ENCODE peak calls at places on chromosome 18, in six cellular contexts. One of them, this sample, is unnamed.

GRCh38 chr18:31835528-31836138 is 75.0 kb upstream of the SLC25A52 start:
- DNase-seq in GM23248: peak
- DNase-seq in islet precursor cell: no peak
- DNase-seq in NCI-H345: no peak
- DNase-seq in T-helper 17 cell: no peak
- DNase-seq in activated CD4-positive, alpha-beta memory T cell treated with anti-CD3 and anti-CD28 coated beads, Interleukin-2, amount 10 ng/mL, durations not matched to agents 7 days and 5 days: no peak
- DNase-seq in this sample: no peak

GRCh38 chr18:51610481-51610880 is 413.0 kb upstream of the MEX3C start:
- DNase-seq in NCI-H345: no peak
- DNase-seq in activated CD4-positive, alpha-beta memory T cell treated with anti-CD3 and anti-CD28 coated beads, Interleukin-2, amount 10 ng/mL, durations not matched to agents 7 days and 5 days: no peak
- DNase-seq in islet precursor cell: no peak
- DNase-seq in T-helper 17 cell: no peak
- DNase-seq in GM23248: no peak
- DNase-seq in this sample: no peak

GRCh38 chr18:13620206-13620672 is 106.1 kb downstream of the FAM210A start:
- DNase-seq in GM23248: no peak
- DNase-seq in islet precursor cell: no peak
- DNase-seq in activated CD4-positive, alpha-beta memory T cell treated with anti-CD3 and anti-CD28 coated beads, Interleukin-2, amount 10 ng/mL, durations not matched to agents 7 days and 5 days: no peak
- DNase-seq in NCI-H345: no peak
- DNase-seq in T-helper 17 cell: no peak
- DNase-seq in this sample: no peak

GRCh38 chr18:23200751-23201150 is 65.5 kb downstream of the CABLES1 start:
- DNase-seq in T-helper 17 cell: no peak
- DNase-seq in GM23248: no peak
- DNase-seq in activated CD4-positive, alpha-beta memory T cell treated with anti-CD3 and anti-CD28 coated beads, Interleukin-2, amount 10 ng/mL, durations not matched to agents 7 days and 5 days: no peak
- DNase-seq in NCI-H345: peak
- DNase-seq in islet precursor cell: peak
- DNase-seq in this sample: no peak

GRCh38 chr18:47917923-47918610 is 12.4 kb downstream of the SMAD2 start:
- DNase-seq in islet precursor cell: no peak
- DNase-seq in activated CD4-positive, alpha-beta memory T cell treated with anti-CD3 and anti-CD28 coated beads, Interleukin-2, amount 10 ng/mL, durations not matched to agents 7 days and 5 days: no peak
- DNase-seq in T-helper 17 cell: no peak
- DNase-seq in NCI-H345: no peak
- DNase-seq in GM23248: no peak
- DNase-seq in this sample: peak

GRCh38 chr18:12393510-12393909 is 14.2 kb upstream of the PRELID3A start:
- DNase-seq in NCI-H345: no peak
- DNase-seq in islet precursor cell: no peak
- DNase-seq in GM23248: no peak
- DNase-seq in T-helper 17 cell: no peak
- DNase-seq in activated CD4-positive, alpha-beta memory T cell treated with anti-CD3 and anti-CD28 coated beads, Interleukin-2, amount 10 ng/mL, durations not matched to agents 7 days and 5 days: no peak
- DNase-seq in this sample: no peak

GRCh38 chr18:63207154-63207790 is 112.3 kb downstream of the BCL2 start:
- DNase-seq in T-helper 17 cell: no peak
- DNase-seq in NCI-H345: peak
- DNase-seq in activated CD4-positive, alpha-beta memory T cell treated with anti-CD3 and anti-CD28 coated beads, Interleukin-2, amount 10 ng/mL, durations not matched to agents 7 days and 5 days: no peak
- DNase-seq in islet precursor cell: no peak
- DNase-seq in GM23248: no peak
- DNase-seq in this sample: peak

GRCh38 chr18:23267447-23267776 is 132.1 kb downstream of the CABLES1 start:
- DNase-seq in GM23248: no peak
- DNase-seq in T-helper 17 cell: no peak
- DNase-seq in activated CD4-positive, alpha-beta memory T cell treated with anti-CD3 and anti-CD28 coated beads, Interleukin-2, amount 10 ng/mL, durations not matched to agents 7 days and 5 days: no peak
- DNase-seq in islet precursor cell: no peak
- DNase-seq in NCI-H345: no peak
- DNase-seq in this sample: no peak

GRCh38 chr18:41268271-41268670 is 686.8 kb upstream of the PIK3C3 start:
- DNase-seq in NCI-H345: no peak
- DNase-seq in GM23248: no peak
- DNase-seq in islet precursor cell: no peak
- DNase-seq in T-helper 17 cell: no peak
- DNase-seq in activated CD4-positive, alpha-beta memory T cell treated with anti-CD3 and anti-CD28 coated beads, Interleukin-2, amount 10 ng/mL, durations not matched to agents 7 days and 5 days: no peak
- DNase-seq in this sample: no peak

GRCh38 chr18:44625367-44625766 is 55.3 kb upstream of the SETBP1 start:
- DNase-seq in T-helper 17 cell: no peak
- DNase-seq in activated CD4-positive, alpha-beta memory T cell treated with anti-CD3 and anti-CD28 coated beads, Interleukin-2, amount 10 ng/mL, durations not matched to agents 7 days and 5 days: no peak
- DNase-seq in islet precursor cell: no peak
- DNase-seq in NCI-H345: no peak
- DNase-seq in GM23248: no peak
- DNase-seq in this sample: no peak

GRCh38 chr18:8468911-8469310 is 140.3 kb upstream of the RAB12 start:
- DNase-seq in T-helper 17 cell: no peak
- DNase-seq in GM23248: peak
- DNase-seq in islet precursor cell: no peak
- DNase-seq in NCI-H345: no peak
- DNase-seq in activated CD4-positive, alpha-beta memory T cell treated with anti-CD3 and anti-CD28 coated beads, Interleukin-2, amount 10 ng/mL, durations not matched to agents 7 days and 5 days: no peak
- DNase-seq in this sample: no peak

GRCh38 chr18:14928396-14928795 is 180.4 kb downstream of the ANKRD30B start:
- DNase-seq in NCI-H345: no peak
- DNase-seq in activated CD4-positive, alpha-beta memory T cell treated with anti-CD3 and anti-CD28 coated beads, Interleukin-2, amount 10 ng/mL, durations not matched to agents 7 days and 5 days: no peak
- DNase-seq in GM23248: no peak
- DNase-seq in islet precursor cell: no peak
- DNase-seq in T-helper 17 cell: no peak
- DNase-seq in this sample: no peak

GRCh38 chr18:63476666-63477065 is at the start of gene SERPINB5:
- DNase-seq in islet precursor cell: peak
- DNase-seq in activated CD4-positive, alpha-beta memory T cell treated with anti-CD3 and anti-CD28 coated beads, Interleukin-2, amount 10 ng/mL, durations not matched to agents 7 days and 5 days: no peak
- DNase-seq in GM23248: no peak
- DNase-seq in T-helper 17 cell: no peak
- DNase-seq in NCI-H345: peak
- DNase-seq in this sample: no peak

GRCh38 chr18:69397096-69397495 is 3.6 kb upstream of the DOK6 start:
- DNase-seq in NCI-H345: no peak
- DNase-seq in GM23248: peak
- DNase-seq in T-helper 17 cell: no peak
- DNase-seq in activated CD4-positive, alpha-beta memory T cell treated with anti-CD3 and anti-CD28 coated beads, Interleukin-2, amount 10 ng/mL, durations not matched to agents 7 days and 5 days: no peak
- DNase-seq in islet precursor cell: peak
- DNase-seq in this sample: no peak

GRCh38 chr18:47397671-47398319 is 146.3 kb upstream of the SKOR2 start:
- DNase-seq in GM23248: no peak
- DNase-seq in T-helper 17 cell: no peak
- DNase-seq in activated CD4-positive, alpha-beta memory T cell treated with anti-CD3 and anti-CD28 coated beads, Interleukin-2, amount 10 ng/mL, durations not matched to agents 7 days and 5 days: no peak
- DNase-seq in islet precursor cell: peak
- DNase-seq in NCI-H345: no peak
- DNase-seq in this sample: peak

GRCh38 chr18:75209129-75209951 is at the start of gene PTGR3:
- DNase-seq in NCI-H345: peak
- DNase-seq in T-helper 17 cell: peak
- DNase-seq in activated CD4-positive, alpha-beta memory T cell treated with anti-CD3 and anti-CD28 coated beads, Interleukin-2, amount 10 ng/mL, durations not matched to agents 7 days and 5 days: peak
- DNase-seq in GM23248: peak
- DNase-seq in islet precursor cell: peak
- DNase-seq in this sample: peak

GRCh38 chr18:56650056-56650455 is 1.1 kb upstream of the WDR7 start:
- DNase-seq in NCI-H345: no peak
- DNase-seq in activated CD4-positive, alpha-beta memory T cell treated with anti-CD3 and anti-CD28 coated beads, Interleukin-2, amount 10 ng/mL, durations not matched to agents 7 days and 5 days: no peak
- DNase-seq in T-helper 17 cell: no peak
- DNase-seq in islet precursor cell: no peak
- DNase-seq in GM23248: no peak
- DNase-seq in this sample: no peak

GRCh38 chr18:8657873-8658521 is 47.4 kb upstream of the MTCL1 start:
- DNase-seq in GM23248: peak
- DNase-seq in T-helper 17 cell: no peak
- DNase-seq in activated CD4-positive, alpha-beta memory T cell treated with anti-CD3 and anti-CD28 coated beads, Interleukin-2, amount 10 ng/mL, durations not matched to agents 7 days and 5 days: no peak
- DNase-seq in NCI-H345: peak
- DNase-seq in islet precursor cell: no peak
- DNase-seq in this sample: no peak

GRCh38 chr18:9055626-9056025 is 46.9 kb upstream of the NDUFV2 start:
- DNase-seq in activated CD4-positive, alpha-beta memory T cell treated with anti-CD3 and anti-CD28 coated beads, Interleukin-2, amount 10 ng/mL, durations not matched to agents 7 days and 5 days: no peak
- DNase-seq in islet precursor cell: no peak
- DNase-seq in GM23248: no peak
- DNase-seq in NCI-H345: no peak
- DNase-seq in T-helper 17 cell: no peak
- DNase-seq in this sample: no peak

GRCh38 chr18:66553824-66554223 is 50.1 kb downstream of the CDH19 start:
- DNase-seq in T-helper 17 cell: no peak
- DNase-seq in islet precursor cell: no peak
- DNase-seq in activated CD4-positive, alpha-beta memory T cell treated with anti-CD3 and anti-CD28 coated beads, Interleukin-2, amount 10 ng/mL, durations not matched to agents 7 days and 5 days: no peak
- DNase-seq in NCI-H345: no peak
- DNase-seq in GM23248: no peak
- DNase-seq in this sample: no peak

GRCh38 chr18:52060612-52061259 is 279.3 kb upstream of the DCC start:
- DNase-seq in activated CD4-positive, alpha-beta memory T cell treated with anti-CD3 and anti-CD28 coated beads, Interleukin-2, amount 10 ng/mL, durations not matched to agents 7 days and 5 days: no peak
- DNase-seq in islet precursor cell: no peak
- DNase-seq in T-helper 17 cell: no peak
- DNase-seq in GM23248: no peak
- DNase-seq in NCI-H345: no peak
- DNase-seq in this sample: no peak

GRCh38 chr18:44609210-44609941 is 71.3 kb upstream of the SETBP1 start:
- DNase-seq in GM23248: no peak
- DNase-seq in T-helper 17 cell: no peak
- DNase-seq in activated CD4-positive, alpha-beta memory T cell treated with anti-CD3 and anti-CD28 coated beads, Interleukin-2, amount 10 ng/mL, durations not matched to agents 7 days and 5 days: no peak
- DNase-seq in NCI-H345: no peak
- DNase-seq in islet precursor cell: no peak
- DNase-seq in this sample: no peak

GRCh38 chr18:8252371-8252770 is 356.9 kb upstream of the RAB12 start:
- DNase-seq in activated CD4-positive, alpha-beta memory T cell treated with anti-CD3 and anti-CD28 coated beads, Interleukin-2, amount 10 ng/mL, durations not matched to agents 7 days and 5 days: no peak
- DNase-seq in islet precursor cell: no peak
- DNase-seq in GM23248: no peak
- DNase-seq in T-helper 17 cell: no peak
- DNase-seq in NCI-H345: no peak
- DNase-seq in this sample: no peak

GRCh38 chr18:21669736-21670135 is 34.8 kb downstream of the ABHD3 start:
- DNase-seq in T-helper 17 cell: no peak
- DNase-seq in GM23248: no peak
- DNase-seq in islet precursor cell: no peak
- DNase-seq in NCI-H345: no peak
- DNase-seq in activated CD4-positive, alpha-beta memory T cell treated with anti-CD3 and anti-CD28 coated beads, Interleukin-2, amount 10 ng/mL, durations not matched to agents 7 days and 5 days: no peak
- DNase-seq in this sample: no peak

GRCh38 chr18:22346342-22346967 is 71.3 kb downstream of the CTAGE1 start:
- DNase-seq in T-helper 17 cell: no peak
- DNase-seq in activated CD4-positive, alpha-beta memory T cell treated with anti-CD3 and anti-CD28 coated beads, Interleukin-2, amount 10 ng/mL, durations not matched to agents 7 days and 5 days: no peak
- DNase-seq in islet precursor cell: no peak
- DNase-seq in NCI-H345: no peak
- DNase-seq in GM23248: peak
- DNase-seq in this sample: no peak

GRCh38 chr18:46596119-46596518 is 60.9 kb downstream of the LOXHD1 start:
- DNase-seq in GM23248: no peak
- DNase-seq in NCI-H345: no peak
- DNase-seq in islet precursor cell: no peak
- DNase-seq in activated CD4-positive, alpha-beta memory T cell treated with anti-CD3 and anti-CD28 coated beads, Interleukin-2, amount 10 ng/mL, durations not matched to agents 7 days and 5 days: no peak
- DNase-seq in T-helper 17 cell: no peak
- DNase-seq in this sample: no peak

GRCh38 chr18:22324191-22325131 is 93.3 kb downstream of the CTAGE1 start:
- DNase-seq in GM23248: peak
- DNase-seq in islet precursor cell: peak
- DNase-seq in NCI-H345: no peak
- DNase-seq in T-helper 17 cell: no peak
- DNase-seq in activated CD4-positive, alpha-beta memory T cell treated with anti-CD3 and anti-CD28 coated beads, Interleukin-2, amount 10 ng/mL, durations not matched to agents 7 days and 5 days: no peak
- DNase-seq in this sample: no peak

GRCh38 chr18:59864446-59864764 is 35.4 kb upstream of the PMAIP1 start:
- DNase-seq in GM23248: no peak
- DNase-seq in islet precursor cell: no peak
- DNase-seq in T-helper 17 cell: no peak
- DNase-seq in activated CD4-positive, alpha-beta memory T cell treated with anti-CD3 and anti-CD28 coated beads, Interleukin-2, amount 10 ng/mL, durations not matched to agents 7 days and 5 days: no peak
- DNase-seq in NCI-H345: no peak
- DNase-seq in this sample: no peak

GRCh38 chr18:63314991-63315662 is 4.4 kb downstream of the BCL2 start:
- DNase-seq in activated CD4-positive, alpha-beta memory T cell treated with anti-CD3 and anti-CD28 coated beads, Interleukin-2, amount 10 ng/mL, durations not matched to agents 7 days and 5 days: no peak
- DNase-seq in T-helper 17 cell: no peak
- DNase-seq in islet precursor cell: no peak
- DNase-seq in GM23248: no peak
- DNase-seq in NCI-H345: no peak
- DNase-seq in this sample: no peak

GRCh38 chr18:42030586-42031182 is 75.7 kb downstream of the PIK3C3 start:
- DNase-seq in GM23248: peak
- DNase-seq in activated CD4-positive, alpha-beta memory T cell treated with anti-CD3 and anti-CD28 coated beads, Interleukin-2, amount 10 ng/mL, durations not matched to agents 7 days and 5 days: no peak
- DNase-seq in islet precursor cell: peak
- DNase-seq in NCI-H345: no peak
- DNase-seq in T-helper 17 cell: no peak
- DNase-seq in this sample: no peak

GRCh38 chr18:43043626-43044025 is 71.9 kb downstream of the RIT2 start:
- DNase-seq in islet precursor cell: no peak
- DNase-seq in GM23248: no peak
- DNase-seq in T-helper 17 cell: no peak
- DNase-seq in NCI-H345: no peak
- DNase-seq in activated CD4-positive, alpha-beta memory T cell treated with anti-CD3 and anti-CD28 coated beads, Interleukin-2, amount 10 ng/mL, durations not matched to agents 7 days and 5 days: no peak
- DNase-seq in this sample: no peak

GRCh38 chr18:3189884-3190283 is 29.9 kb downstream of the MYOM1 start:
- DNase-seq in NCI-H345: no peak
- DNase-seq in T-helper 17 cell: no peak
- DNase-seq in islet precursor cell: no peak
- DNase-seq in GM23248: no peak
- DNase-seq in activated CD4-positive, alpha-beta memory T cell treated with anti-CD3 and anti-CD28 coated beads, Interleukin-2, amount 10 ng/mL, durations not matched to agents 7 days and 5 days: no peak
- DNase-seq in this sample: no peak

GRCh38 chr18:26022585-26022984 is 67.8 kb downstream of the SS18 start:
- DNase-seq in NCI-H345: no peak
- DNase-seq in islet precursor cell: no peak
- DNase-seq in T-helper 17 cell: no peak
- DNase-seq in GM23248: no peak
- DNase-seq in activated CD4-positive, alpha-beta memory T cell treated with anti-CD3 and anti-CD28 coated beads, Interleukin-2, amount 10 ng/mL, durations not matched to agents 7 days and 5 days: no peak
- DNase-seq in this sample: no peak

This sample was measured in GM10248.